ENCODE peak calls at places on chromosomes 12 and 14, in four cellular contexts. G is GM12878, W is H1, X is HepG2. H is an unnamed sample.

GRCh38 chr14:104427126-104427851 is 152.3 kb upstream of the C14orf180 start:
- DNase-seq in G (no peak), W (no peak), X (no peak), H (no peak)

GRCh38 chr12:19323768-19324167 is 115.5 kb upstream of the AEBP2 start:
- DNase-seq in G (no peak), W (no peak), X (no peak), H (no peak)

GRCh38 chr14:53979747-53980642 is 23.4 kb upstream of the BMP4 start:
- DNase-seq in G (no peak), W (no peak), X (peak), H (no peak)

GRCh38 chr12:48812389-48812788 is 5.9 kb upstream of the CACNB3 start:
- DNase-seq in G (no peak), W (no peak), X (no peak), H (no peak)

GRCh38 chr14:24080888-24081738 is 9.8 kb downstream of the CPNE6 start:
- DNase-seq in G (no peak), W (peak), X (peak), H (peak)

GRCh38 chr14:69460093-69460701 is 24.3 kb upstream of the PLEKHD1 start:
- DNase-seq in G (peak), W (no peak), X (peak), H (peak)

GRCh38 chr12:116222358-116222757 is 55.1 kb downstream of the MED13L start:
- DNase-seq in G (no peak), W (no peak), X (peak), H (no peak)

GRCh38 chr14:31336646-31337045 is 83.7 kb downstream of the HEATR5A start:
- DNase-seq in G (no peak), W (no peak), X (peak), H (no peak)

GRCh38 chr12:57229041-57229633 is 374 bp upstream of the SHMT2 start:
- DNase-seq in G (no peak), W (no peak), X (no peak), H (no peak)

GRCh38 chr12:48750215-48750614 is 33.7 kb upstream of the CCNT1 start:
- DNase-seq in G (no peak), W (no peak), X (no peak), H (no peak)

GRCh38 chr14:68703093-68703492 is 89.8 kb downstream of the ZFP36L1 start:
- DNase-seq in G (no peak), W (no peak), X (no peak), H (no peak)

GRCh38 chr12:13179159-13180074 is 17.1 kb upstream of the EMP1 start:
- DNase-seq in G (no peak), W (peak), X (no peak), H (peak)

GRCh38 chr12:21502164-21502496 is 541 bp downstream of the GOLT1B start:
- DNase-seq in G (peak), W (no peak), X (peak), H (no peak)

GRCh38 chr12:104457746-104458644 is 1.2 kb downstream of the CHST11 start:
- DNase-seq in G (no peak), W (peak), X (no peak), H (peak)

GRCh38 chr12:100295764-100296555 is 29.0 kb downstream of the SCYL2 start:
- DNase-seq in G (no peak), W (no peak), X (no peak), H (no peak)

GRCh38 chr12:86256169-86256568 is at the start of gene MGAT4C:
- DNase-seq in G (no peak), W (no peak), X (no peak), H (peak)

GRCh38 chr12:92675092-92675865 is 27.5 kb upstream of the PLEKHG7 start:
- DNase-seq in G (no peak), W (no peak), X (no peak), H (no peak)

GRCh38 chr14:34175574-34175973 is 224.7 kb upstream of the EGLN3 start:
- DNase-seq in G (peak), W (no peak), X (no peak), H (no peak)

GRCh38 chr14:60931206-60931605 is 49.7 kb downstream of the TRMT5 start:
- DNase-seq in G (no peak), W (no peak), X (no peak), H (no peak)

DNA sequence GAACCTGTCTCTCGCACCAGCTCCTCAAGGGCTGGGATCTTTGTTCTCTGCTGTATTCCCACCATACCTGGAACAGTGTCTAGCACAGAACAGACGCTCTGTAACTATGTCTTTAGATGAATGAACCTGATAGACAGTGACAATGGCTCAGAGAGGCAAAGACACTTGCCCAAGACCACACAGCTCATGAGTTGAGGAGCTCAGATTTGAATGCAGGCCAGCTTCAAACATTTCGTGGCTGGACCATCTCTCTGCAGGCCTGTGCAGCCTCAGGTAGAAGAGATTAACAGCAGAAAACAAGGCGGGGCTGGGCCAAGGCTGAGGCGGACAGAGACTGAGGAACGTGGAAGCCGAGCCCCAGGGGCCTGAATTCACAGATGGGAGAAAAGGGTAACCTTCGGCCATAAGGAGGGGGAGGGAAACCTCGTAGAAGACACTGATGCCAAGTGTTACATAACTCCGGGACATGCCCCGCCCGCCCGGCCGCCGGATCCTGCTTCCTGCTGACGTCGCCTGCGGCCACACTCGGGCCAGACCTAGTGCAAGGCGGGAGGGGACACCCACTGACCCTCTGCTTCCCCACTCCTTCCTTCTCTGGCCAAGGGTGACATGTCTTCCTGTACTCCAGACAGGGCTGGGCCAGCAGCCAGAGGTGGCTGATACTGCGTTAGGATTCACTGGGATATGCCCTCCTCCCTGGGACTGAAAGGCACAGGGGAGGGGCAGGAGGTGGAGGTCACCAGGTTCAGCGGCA is 86.7 kb downstream of the RFLNA start:
- DNase-seq in G (no peak), W (no peak), X (no peak), H (no peak)
- TF ChIP-seq SUZ12 in G (no peak), W (no peak), X (no peak), H (no peak)

GRCh38 chr12:12028668-12029402 is 41.9 kb upstream of the BCL2L14 start:
- DNase-seq in G (no peak), W (peak), X (no peak), H (no peak)
- TF ChIP-seq SUZ12 in G (no peak), W (no peak), X (no peak), H (no peak)

GRCh38 chr12:90839340-90839739 is 115.6 kb downstream of the CCER1 start:
- DNase-seq in G (no peak), W (no peak), X (no peak), H (no peak)

GRCh38 chr12:90836689-90837088 is 118.3 kb downstream of the CCER1 start:
- DNase-seq in G (no peak), W (no peak), X (no peak), H (no peak)

GRCh38 chr12:90841336-90841735 is 113.6 kb downstream of the CCER1 start:
- DNase-seq in G (no peak), W (no peak), X (no peak), H (no peak)

GRCh38 chr12:90842477-90842876 is 112.5 kb downstream of the CCER1 start:
- DNase-seq in G (no peak), W (no peak), X (no peak), H (no peak)
- TF ChIP-seq SUZ12 in G (no peak), W (no peak), X (no peak), H (no peak)

GRCh38 chr12:41663487-41664258 is 475.6 kb downstream of the PDZRN4 start:
- DNase-seq in G (no peak), W (no peak), X (peak), H (peak)
- TF ChIP-seq SUZ12 in G (no peak), W (no peak), X (no peak), H (no peak)

GRCh38 chr14:75578786-75579781 is 664 bp downstream of the FLVCR2 start:
- DNase-seq in G (no peak), W (no peak), X (peak), H (peak)

GRCh38 chr14:75577724-75578098 is 709 bp upstream of the FLVCR2 start:
- DNase-seq in G (peak), W (peak), X (peak), H (peak)

GRCh38 chr14:75577090-75577489 is 1.3 kb upstream of the FLVCR2 start:
- DNase-seq in G (no peak), W (no peak), X (no peak), H (no peak)

GRCh38 chr14:75578099-75578785 is at the start of gene FLVCR2:
- DNase-seq in G (no peak), W (peak), X (peak), H (peak)

GRCh38 chr14:75579882-75580281 is 1.5 kb downstream of the FLVCR2 start:
- DNase-seq in G (no peak), W (no peak), X (no peak), H (no peak)
- TF ChIP-seq SUZ12 in G (no peak), W (no peak), X (no peak), H (no peak)

GRCh38 chr14:50619569-50620141 is 48.5 kb downstream of the SAV1 start:
- DNase-seq in G (peak), W (no peak), X (peak), H (peak)
- TF ChIP-seq SUZ12 in G (no peak), W (no peak), X (no peak), H (no peak)

GRCh38 chr12:76531056-76531455 is 28.5 kb downstream of the OSBPL8 start:
- DNase-seq in G (no peak), W (no peak), X (no peak), H (no peak)

GRCh38 chr12:76529226-76529918 is 30.2 kb downstream of the OSBPL8 start:
- DNase-seq in G (no peak), W (no peak), X (peak), H (no peak)

GRCh38 chr12:76533331-76533730 is 26.2 kb downstream of the OSBPL8 start:
- DNase-seq in G (no peak), W (no peak), X (no peak), H (no peak)

GRCh38 chr12:76532520-76532919 is 27.1 kb downstream of the OSBPL8 start:
- DNase-seq in G (no peak), W (no peak), X (no peak), H (no peak)

GRCh38 chr12:76530531-76530930 is 29.0 kb downstream of the OSBPL8 start:
- DNase-seq in G (no peak), W (no peak), X (no peak), H (peak)
- TF ChIP-seq SUZ12 in G (no peak), W (no peak), X (no peak), H (no peak)